ENCODE peak calls at places on chromosomes 3 and 15, in six cellular contexts. J, O, E, W, Q and G are unnamed samples.

GRCh38 chr15:58174709-58175108 is 36.5 kb downstream of the AQP9 start:
- DNase-seq in J (no peak), O (no peak), Q (no peak), E (no peak), W (no peak), G (no peak)

GRCh38 chr15:52247032-52247431 is 48.6 kb downstream of the MYO5C start:
- DNase-seq in J (no peak), E (no peak), O (no peak), W (no peak), Q (no peak), G (no peak)

GRCh38 chr3:7172996-7173395 is 312.1 kb downstream of the GRM7 start:
- DNase-seq in O (no peak), Q (no peak), J (no peak), W (no peak), E (no peak), G (no peak)

GRCh38 chr15:58546066-58546591 is 114.3 kb downstream of the LIPC start:
- DNase-seq in O (no peak), E (no peak), Q (no peak), J (no peak), W (no peak), G (no peak)

GRCh38 chr15:91980502-91981267 is 127.2 kb downstream of the SLCO3A1 start:
- DNase-seq in E (no peak), Q (no peak), W (no peak), O (no peak), J (no peak), G (no peak)

GRCh38 chr3:142285057-142285666 is 59.8 kb upstream of the GK5 start:
- DNase-seq in J (no peak), O (no peak), W (no peak), E (no peak), Q (no peak), G (no peak)

GRCh38 chr15:92164327-92165000 is 229.2 kb upstream of the ST8SIA2 start:
- DNase-seq in E (no peak), O (no peak), W (no peak), Q (no peak), J (no peak), G (no peak)

GRCh38 chr3:15520185-15520584 is 1.3 kb downstream of the COLQ start:
- DNase-seq in E (no peak), Q (no peak), O (no peak), W (no peak), J (no peak), G (no peak)

GRCh38 chr3:13812039-13812438 is 67.8 kb downstream of the WNT7A start:
- DNase-seq in O (no peak), Q (no peak), J (no peak), E (no peak), W (no peak), G (peak; percentile 91)

GRCh38 chr3:49616491-49616941 is 57.6 kb upstream of the APEH start:
- DNase-seq in Q (peak; percentile 37), W (no peak), E (no peak), O (no peak), J (no peak), G (no peak)

GRCh38 chr3:12837295-12837986 is 3.9 kb downstream of the RPL32 start:
- DNase-seq in W (no peak), Q (no peak), J (no peak), E (no peak), O (no peak), G (no peak)

GRCh38 chr15:100863406-100864198 is 16.0 kb upstream of the ALDH1A3 start:
- DNase-seq in J (no peak), W (no peak), Q (no peak), O (no peak), E (no peak), G (no peak)

GRCh38 chr3:139111392-139112229 is 66.9 kb upstream of the PRR23C start:
- DNase-seq in O (peak; percentile 38), W (no peak), Q (peak; percentile 80), E (no peak), J (peak; percentile 9), G (peak; percentile 77)

GRCh38 chr3:160987982-160988964 is 116.9 kb downstream of the B3GALNT1 start:
- DNase-seq in O (no peak), E (no peak), Q (no peak), J (no peak), W (no peak), G (no peak)

GRCh38 chr3:172177046-172177445 is 137.7 kb downstream of the FNDC3B start:
- DNase-seq in E (no peak), Q (no peak), W (no peak), J (no peak), O (no peak), G (no peak)

GRCh38 chr3:126816323-126816722 is 112.3 kb downstream of the CHCHD6 start:
- DNase-seq in E (no peak), O (no peak), W (no peak), Q (no peak), J (no peak), G (no peak)

GRCh38 chr15:93584021-93584420 is 495.0 kb upstream of the RGMA start:
- DNase-seq in O (no peak), J (no peak), Q (no peak), W (no peak), E (no peak), G (no peak)

GRCh38 chr15:78316211-78317077 is 17.0 kb upstream of the SKIC8 start:
- DNase-seq in Q (no peak), E (no peak), O (no peak), W (no peak), J (no peak), G (peak; percentile 73)

GRCh38 chr3:28575100-28575747 is 226.6 kb upstream of the AZI2 start:
- DNase-seq in J (no peak), Q (peak; percentile 65), W (no peak), E (no peak), O (no peak), G (peak; percentile 72)